ENCODE peak calls at places on chromosomes 5 and 9, in seven cellular contexts. W, X, C, E, Z, P and I are unnamed samples.

GRCh38 chr5:111997308-111998159 is 240.5 kb upstream of the NREP start:
- DNase-seq in P (peak; percentile 100), Z (no peak), C (peak; percentile 94), E (no peak), X (no peak), W (no peak), I (peak; percentile 99)

GRCh38 chr5:43140286-43140685 is 19.6 kb downstream of the ZNF131 start:
- DNase-seq in E (no peak), Z (no peak), P (peak; percentile 63), X (no peak), C (peak; percentile 59), W (no peak), I (no peak)

GRCh38 chr5:141832131-141832530 is 46.1 kb downstream of the PCDH1 start:
- DNase-seq in W (no peak), Z (no peak), P (no peak), X (no peak), C (no peak), E (no peak), I (no peak)

GRCh38 chr5:119340597-119341218 is 15.1 kb upstream of the TNFAIP8 start:
- DNase-seq in Z (peak; percentile 96), W (no peak), X (no peak), E (no peak), C (no peak), P (no peak), I (no peak)

GRCh38 chr9:35760651-35761050 is 6.6 kb upstream of the MSMP start:
- DNase-seq in C (peak; percentile 92), Z (no peak), P (peak; percentile 86), X (peak; percentile 16), W (no peak), E (no peak), I (no peak)

GRCh38 chr5:91469517-91470165 is 86.5 kb upstream of the ARRDC3 start:
- DNase-seq in Z (no peak), W (no peak), P (peak; percentile 10), X (no peak), C (no peak), E (no peak), I (peak; percentile 29)

GRCh38 chr5:177294632-177295031 is 8.9 kb downstream of the RAB24 start:
- DNase-seq in X (no peak), Z (no peak), P (no peak), C (no peak), E (no peak), W (no peak), I (no peak)

GRCh38 chr9:137294091-137294683 is 7.9 kb downstream of the NRARP start:
- DNase-seq in Z (peak; percentile 67), C (peak; percentile 64), W (peak; percentile 22), P (peak; percentile 57), E (peak; percentile 36), X (no peak), I (no peak)

GRCh38 chr5:174045470-174046025 is at the start of gene NSG2:
- DNase-seq in X (peak; percentile 87), W (peak; percentile 43), P (peak; percentile 89), E (peak; percentile 80), Z (peak; percentile 85), C (peak; percentile 90), I (peak; percentile 30)

GRCh38 chr5:9829621-9830020 is 199.5 kb upstream of the TAS2R1 start:
- DNase-seq in C (no peak), X (no peak), W (no peak), E (no peak), P (no peak), Z (no peak), I (no peak)

GRCh38 chr9:131620764-131621520 is 75.6 kb downstream of the PRRT1B start:
- DNase-seq in E (no peak), X (peak; percentile 65), P (no peak), Z (no peak), C (no peak), W (no peak), I (no peak)

GRCh38 chr5:161286066-161286655 is 260.4 kb downstream of the GABRB2 start:
- DNase-seq in C (no peak), P (no peak), Z (no peak), E (no peak), W (no peak), X (no peak), I (no peak)

GRCh38 chr5:39195198-39195826 is 24.1 kb downstream of the FYB1 start:
- DNase-seq in P (no peak), X (no peak), Z (no peak), E (no peak), C (no peak), W (no peak), I (no peak)

GRCh38 chr9:133950206-133950915 is 41.8 kb downstream of the VAV2 start:
- DNase-seq in P (peak; percentile 32), W (no peak), Z (no peak), X (no peak), E (peak; percentile 58), C (peak; percentile 64), I (peak; percentile 69)

GRCh38 chr5:175692235-175692995 is 34.5 kb downstream of the HRH2 start:
- DNase-seq in X (no peak), C (no peak), P (no peak), W (no peak), Z (no peak), E (no peak), I (no peak)

GRCh38 chr5:98307811-98308210 is 465.7 kb upstream of the RGMB start:
- DNase-seq in X (no peak), P (peak; percentile 91), E (no peak), Z (no peak), C (peak; percentile 35), W (no peak), I (peak; percentile 87)

GRCh38 chr9:132663120-132663519 is 6.7 kb downstream of the DDX31 start:
- DNase-seq in P (no peak), E (no peak), X (no peak), Z (no peak), C (no peak), W (no peak), I (no peak)

GRCh38 chr5:84477485-84477884 is 92.8 kb upstream of the EDIL3 start:
- DNase-seq in C (no peak), Z (no peak), W (no peak), E (no peak), P (no peak), X (no peak), I (no peak)

GRCh38 chr5:133885566-133885965 is 82.9 kb downstream of the C5orf15 start:
- DNase-seq in C (no peak), P (no peak), W (no peak), X (no peak), Z (no peak), E (no peak), I (no peak)

GRCh38 chr9:93579711-93580516 is 3.5 kb downstream of the PHF2 start:
- DNase-seq in X (no peak), W (no peak), E (no peak), P (no peak), C (no peak), Z (no peak), I (no peak)

GRCh38 chr5:148928141-148928540 is 101.7 kb downstream of the ADRB2 start:
- DNase-seq in Z (no peak), W (no peak), P (no peak), E (no peak), C (no peak), X (no peak), I (peak; percentile 60)

GRCh38 chr5:127028822-127029457 is 1.4 kb downstream of the MARCHF3 start:
- DNase-seq in W (peak; percentile 19), C (peak; percentile 20), X (no peak), P (peak; percentile 56), E (no peak), Z (peak; percentile 43), I (peak; percentile 73)

GRCh38 chr9:68808481-68808880 is 103.4 kb downstream of the PIP5K1B start:
- DNase-seq in W (no peak), P (no peak), E (no peak), Z (no peak), C (no peak), X (no peak), I (no peak)

GRCh38 chr9:93023521-93023815 is 35.0 kb upstream of the SUSD3 start:
- DNase-seq in C (no peak), E (no peak), X (no peak), W (no peak), Z (no peak), P (no peak), I (no peak)

GRCh38 chr5:150301170-150301505 is 1.6 kb downstream of the ARSI start:
- DNase-seq in E (no peak), C (peak; percentile 68), Z (no peak), P (no peak), W (no peak), X (no peak), I (no peak)

GRCh38 chr9:126398403-126399058 is 71.9 kb downstream of the MVB12B start:
- DNase-seq in C (peak; percentile 65), E (peak; percentile 83), Z (peak; percentile 54), W (peak; percentile 78), P (peak; percentile 51), X (peak; percentile 75), I (peak; percentile 43)

GRCh38 chr9:75417471-75417870 is 329.2 kb downstream of the OSTF1 start:
- DNase-seq in Z (no peak), X (no peak), W (no peak), E (no peak), P (no peak), C (no peak), I (no peak)

GRCh38 chr9:136693490-136694162 is 6.4 kb upstream of the AGPAT2 start:
- DNase-seq in E (no peak), P (no peak), W (no peak), X (peak; percentile 91), C (no peak), Z (no peak), I (peak; percentile 50)

GRCh38 chr5:28576022-28576421 is 1537.6 kb upstream of the CDH9 start:
- DNase-seq in P (peak; percentile 24), W (no peak), E (no peak), C (peak; percentile 38), Z (peak; percentile 12), X (no peak), I (no peak)
- TF ChIP-seq CTCF in P (peak; percentile 74), W (no peak), E (no peak), C (peak; percentile 36), Z (peak; percentile 30), X (no peak), I (no peak)

GRCh38 chr5:151740336-151740942 is 18.0 kb downstream of the ATOX1 start:
- DNase-seq in P (peak; percentile 91), C (peak; percentile 94), Z (peak; percentile 70), E (peak; percentile 71), W (peak; percentile 83), X (peak; percentile 55), I (peak; percentile 91)
- H3K4me3 ChIP-seq in P (peak overlapping the region; percentile 21), C (no peak overlapping the region), Z (no peak overlapping the region), E (peak overlapping the region; percentile 1), W (no peak overlapping the region), X (no peak overlapping the region), I (peak overlapping the region; percentile 33)

GRCh38 chr9:108410161-108410560 is 445.6 kb downstream of the ACTL7B start:
- DNase-seq in Z (no peak), X (no peak), P (no peak), E (no peak), C (no peak), W (no peak), I (no peak)
- TF ChIP-seq CTCF in Z (no peak), X (no peak), P (no peak), E (no peak), C (no peak), W (no peak), I (no peak)

GRCh38 chr5:117454716-117455212 is 880.1 kb upstream of the SEMA6A start:
- DNase-seq in W (peak; percentile 29), E (peak; percentile 23), C (peak; percentile 39), Z (peak; percentile 57), P (no peak), X (peak; percentile 66), I (peak; percentile 2)

GRCh38 chr5:117461403-117461802 is 886.8 kb upstream of the SEMA6A start:
- DNase-seq in P (no peak), E (no peak), X (no peak), C (no peak), W (no peak), Z (no peak), I (no peak)

GRCh38 chr5:117455236-117456233 is 880.9 kb upstream of the SEMA6A start:
- DNase-seq in W (no peak), C (no peak), E (no peak), Z (peak; percentile 7), X (peak; percentile 56), P (no peak), I (no peak)
- H3K4me3 ChIP-seq in W (peak overlapping the region; percentile 5), C (no peak overlapping the region), E (peak overlapping the region; percentile 7), Z (peak overlapping the region; percentile 53), X (peak overlapping the region; percentile 56), P (no peak overlapping the region), I (no peak overlapping the region)